ENCODE peak calls at places on chromosome 22, in six cellular contexts. W is uterus, R is A549, K is spleen, N is gastrocnemius medialis, M is lower leg skin. B is an unnamed sample.

GRCh38 chr22:37750596-37751162 is 53.8 kb downstream of the TRIOBP start:
- DNase-seq in R (no peak), W (no peak), M (no peak), K (no peak), N (no peak), B (no peak)

GRCh38 chr22:24437820-24438328 is 10.5 kb downstream of the ADORA2A start:
- DNase-seq in M (no peak), K (peak; percentile 87), N (peak; percentile 9), W (no peak), R (no peak), B (no peak)

GRCh38 chr22:20509344-20510047 is 2.1 kb downstream of the MED15 start:
- DNase-seq in W (peak; percentile 86), K (peak; percentile 79), R (peak; percentile 48), N (peak; percentile 65), M (peak; percentile 94), B (peak; percentile 55)

GRCh38 chr22:43317252-43317651 is 25.9 kb downstream of the SCUBE1 start:
- DNase-seq in M (no peak), K (no peak), W (no peak), R (no peak), N (no peak), B (no peak)

GRCh38 chr22:40216041-40216756 is 38.5 kb downstream of the TNRC6B start:
- DNase-seq in R (no peak), N (no peak), W (no peak), K (no peak), M (no peak), B (no peak)

GRCh38 chr22:31490496-31490925 is 869 bp upstream of the EIF4ENIF1 start:
- DNase-seq in M (peak; percentile 88), K (peak; percentile 90), R (peak; percentile 37), N (peak; percentile 42), W (peak; percentile 23), B (no peak)

GRCh38 chr22:19759994-19760651 is 455 bp upstream of the TBX1 start:
- DNase-seq in M (no peak), W (no peak), N (no peak), R (no peak), K (no peak), B (no peak)

GRCh38 chr22:21694795-21695431 is 29.1 kb downstream of the PPIL2 start:
- DNase-seq in N (no peak), R (no peak), W (no peak), M (no peak), K (no peak), B (no peak)

GRCh38 chr22:36180038-36180880 is 19.7 kb upstream of the APOL3 start:
- DNase-seq in M (peak; percentile 97), W (peak; percentile 89), K (peak; percentile 95), N (peak; percentile 66), R (peak; percentile 55), B (peak; percentile 88)

GRCh38 chr22:21450320-21450831 is 16.8 kb upstream of the TMEM191C start:
- DNase-seq in M (peak; percentile 79), K (peak; percentile 43), R (no peak), N (no peak), W (peak; percentile 11), B (peak; percentile 5)

GRCh38 chr22:25953919-25954318 is 211.9 kb downstream of the MYO18B start:
- DNase-seq in M (no peak), K (no peak), N (no peak), R (no peak), W (no peak), B (no peak)

GRCh38 chr22:31286360-31287255 is 5.7 kb downstream of the PIK3IP1 start:
- DNase-seq in K (no peak), R (no peak), N (no peak), M (peak; percentile 85), W (peak; percentile 32), B (no peak)

GRCh38 chr22:22103078-22103593 is 120.5 kb upstream of the TOP3B start:
- DNase-seq in N (no peak), R (peak; percentile 11), M (no peak), K (no peak), W (no peak), B (no peak)

GRCh38 chr22:36012332-36012731 is 16.3 kb downstream of the RBFOX2 start:
- DNase-seq in R (no peak), W (no peak), M (no peak), N (no peak), K (no peak), B (peak; percentile 58)

GRCh38 chr22:22865311-22866072 is 22.1 kb upstream of the IGLL5 start:
- DNase-seq in R (no peak), K (no peak), N (no peak), W (no peak), M (no peak), B (no peak)

GRCh38 chr22:35305525-35306070 is 5.9 kb downstream of the TOM1 start:
- DNase-seq in K (peak; percentile 25), M (no peak), R (no peak), W (no peak), N (peak; percentile 79), B (no peak)

GRCh38 chr22:30308518-30309230 is 18.1 kb downstream of the TBC1D10A start:
- DNase-seq in K (no peak), N (no peak), R (no peak), W (peak; percentile 48), M (no peak), B (no peak)

GRCh38 chr22:44357296-44357961 is 44.7 kb upstream of the SHISAL1 start:
- DNase-seq in R (no peak), W (peak; percentile 50), N (no peak), M (peak; percentile 66), K (peak; percentile 8), B (no peak)

GRCh38 chr22:31556627-31557203 is 60.4 kb downstream of the SFI1 start:
- DNase-seq in M (no peak), N (no peak), W (no peak), R (peak; percentile 18), K (no peak), B (no peak)

GRCh38 chr22:22915670-22916035 is 28.0 kb downstream of the IGLL5 start:
- DNase-seq in W (no peak), R (no peak), M (no peak), N (no peak), K (no peak), B (no peak)

GRCh38 chr22:25038771-25039170 is 86.3 kb downstream of the KIAA1671 start:
- DNase-seq in R (no peak), K (no peak), M (no peak), W (no peak), N (no peak), B (no peak)

GRCh38 chr22:35835998-35836691 is 118.5 kb downstream of the APOL5 start:
- DNase-seq in W (peak; percentile 74), M (no peak), N (peak; percentile 56), R (peak; percentile 68), K (no peak), B (peak; percentile 55)

GRCh38 chr22:50342651-50343540 is at the start of gene PPP6R2:
- DNase-seq in N (peak; percentile 70), M (peak; percentile 96), W (peak; percentile 73), K (peak; percentile 97), R (no peak), B (peak; percentile 92)
- TF ChIP-seq POLR2A in N (peak; percentile 45), M (no peak), W (no peak), K (no peak), R (no peak), B (peak; percentile 57)

GRCh38 chr22:46149998-46150549 is at the start of gene PPARA:
- DNase-seq in W (peak; percentile 86), R (peak; percentile 78), M (peak; percentile 98), N (peak; percentile 90), K (peak; percentile 98), B (peak; percentile 87)
- TF ChIP-seq POLR2A in W (no peak), R (no peak), M (no peak), N (peak; percentile 83), K (no peak), B (peak; percentile 58)

DNA sequence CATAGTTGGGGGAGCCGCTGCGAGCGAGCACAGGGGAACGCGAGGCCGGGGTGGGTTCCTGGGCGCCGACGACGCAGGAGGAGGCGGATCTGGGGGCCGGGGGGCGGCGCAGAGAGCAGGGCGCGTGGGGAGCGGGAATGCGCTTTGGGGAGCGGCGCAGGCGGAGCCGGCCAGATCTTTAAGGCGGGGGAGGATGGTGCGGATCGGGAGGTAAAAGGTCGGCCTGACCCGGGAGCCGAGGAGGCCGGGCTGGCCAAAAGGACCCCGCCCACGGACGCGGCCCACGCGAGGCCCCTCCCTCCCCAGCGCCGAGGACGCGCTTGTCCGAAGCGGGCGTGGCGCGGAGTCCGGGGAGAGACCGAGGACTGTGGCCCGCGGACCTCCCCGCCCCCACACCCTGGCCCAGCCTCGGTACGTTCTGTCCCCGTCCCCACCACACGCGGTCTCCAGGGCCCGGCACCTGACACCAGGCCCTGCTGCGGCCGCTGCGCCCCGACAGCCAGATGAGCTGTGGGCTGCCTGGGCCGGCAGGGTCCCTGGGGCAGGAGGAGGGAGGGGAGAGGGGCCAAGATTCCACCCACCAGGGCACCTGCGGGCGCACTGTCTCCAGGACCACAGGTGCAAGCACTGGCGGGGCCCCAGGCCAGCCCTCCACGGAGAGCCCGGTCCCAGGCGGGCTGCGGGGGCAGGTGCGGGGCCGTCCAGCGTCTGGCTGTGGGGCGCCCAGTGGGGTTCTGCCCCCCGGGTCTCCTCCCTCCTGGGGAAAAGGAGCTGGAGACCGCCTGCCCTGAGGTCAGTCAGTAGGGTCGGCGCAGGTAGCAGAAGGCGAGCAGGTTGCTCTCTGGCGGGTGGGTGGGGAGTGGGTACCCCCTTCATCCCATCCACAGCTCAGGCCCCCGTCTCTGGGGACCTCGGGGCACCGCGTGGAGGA is 10.9 kb downstream of the PIM3 start:
- DNase-seq in M (peak; percentile 96), R (peak; percentile 33), N (peak; percentile 94), W (peak; percentile 88), K (peak; percentile 94), B (peak; percentile 86)
- TF ChIP-seq POLR2A in M (no peak), R (peak; percentile 25), N (peak; percentile 85), W (no peak), K (no peak), B (no peak)

DNA sequence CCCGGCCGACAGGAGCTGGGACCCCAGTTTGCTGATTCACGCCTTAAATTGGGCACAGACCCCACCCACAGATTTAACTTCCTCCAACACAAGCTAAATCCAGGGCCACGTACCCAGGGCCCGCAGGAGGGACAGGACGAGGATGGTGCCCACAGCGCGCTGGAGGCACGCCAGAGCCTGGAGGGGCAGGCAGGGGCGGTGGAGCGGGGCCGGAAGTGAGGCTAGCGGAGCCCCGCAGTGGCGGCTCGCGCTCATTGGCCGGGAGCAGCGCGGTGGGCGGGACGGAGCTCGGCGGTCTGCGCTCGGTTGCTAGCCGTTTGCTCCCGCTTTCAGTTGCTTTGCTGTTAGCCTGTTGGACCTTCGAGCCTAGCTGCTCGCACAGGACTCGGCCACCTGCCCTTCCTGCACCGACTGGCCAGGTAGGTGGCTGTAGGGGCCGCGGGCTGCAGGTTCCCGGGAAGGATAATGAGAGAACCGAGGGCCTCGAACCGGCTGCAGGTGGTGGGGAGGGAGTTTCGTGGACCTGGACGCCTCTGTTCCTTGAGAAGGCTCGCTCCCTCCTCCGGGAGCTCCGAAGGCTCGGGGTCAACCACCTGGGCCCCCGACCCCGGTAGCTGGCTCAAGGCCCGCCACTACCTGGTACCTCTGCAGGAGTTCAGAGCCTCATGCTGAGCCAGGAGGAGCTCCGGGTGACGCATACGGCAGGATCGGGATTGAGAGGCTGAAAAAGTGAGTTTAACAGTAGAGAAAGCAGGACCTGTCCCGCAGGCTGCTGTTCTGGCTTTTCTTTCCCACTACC is at the start of gene CCDC134:
- DNase-seq in N (peak; percentile 89), W (peak; percentile 85), M (peak; percentile 98), K (peak; percentile 98), R (peak; percentile 82), B (peak; percentile 90)
- TF ChIP-seq POLR2A in N (peak; percentile 79), W (peak; percentile 70), M (no peak), K (peak; percentile 75), R (peak; percentile 84), B (peak; percentile 60)